ENCODE peak calls at places on chromosomes 4 and X, in five cellular contexts. One of them, this sample, is unnamed.

GRCh38 chr4:122577808-122578781 is 42.8 kb downstream of the IL21 start:
- DNase-seq in choroid plexus epithelial cell: peak
- DNase-seq in CD8-positive, alpha-beta T cell: peak
- DNase-seq in cardiac muscle cell: peak
- DNase-seq in fibroblast of pulmonary artery: peak
- DNase-seq in this sample: no peak

GRCh38 chr4:180521181-180521580 is 1722.0 kb upstream of the TENM3 start:
- DNase-seq in CD8-positive, alpha-beta T cell: no peak
- DNase-seq in cardiac muscle cell: no peak
- DNase-seq in choroid plexus epithelial cell: peak
- DNase-seq in fibroblast of pulmonary artery: no peak
- DNase-seq in this sample: no peak

GRCh38 chr4:138162259-138162658 is 79.9 kb downstream of the SLC7A11 start:
- DNase-seq in cardiac muscle cell: no peak
- DNase-seq in fibroblast of pulmonary artery: no peak
- DNase-seq in CD8-positive, alpha-beta T cell: no peak
- DNase-seq in choroid plexus epithelial cell: no peak
- DNase-seq in this sample: no peak

GRCh38 chr4:112519689-112520597 is 4.0 kb upstream of the NEUROG2 start:
- DNase-seq in cardiac muscle cell: no peak
- DNase-seq in choroid plexus epithelial cell: no peak
- DNase-seq in fibroblast of pulmonary artery: no peak
- DNase-seq in CD8-positive, alpha-beta T cell: no peak
- DNase-seq in this sample: no peak

GRCh38 chrX:25014366-25014838 is 1.4 kb downstream of the ARX start:
- DNase-seq in cardiac muscle cell: no peak
- DNase-seq in CD8-positive, alpha-beta T cell: no peak
- DNase-seq in choroid plexus epithelial cell: no peak
- DNase-seq in fibroblast of pulmonary artery: no peak
- DNase-seq in this sample: no peak

GRCh38 chr4:21451032-21451431 is 497.5 kb downstream of the KCNIP4 start:
- DNase-seq in fibroblast of pulmonary artery: peak
- DNase-seq in choroid plexus epithelial cell: peak
- DNase-seq in CD8-positive, alpha-beta T cell: no peak
- DNase-seq in cardiac muscle cell: peak
- DNase-seq in this sample: no peak

GRCh38 chr4:89329280-89329679 is 21.7 kb upstream of the GPRIN3 start:
- DNase-seq in cardiac muscle cell: no peak
- DNase-seq in fibroblast of pulmonary artery: no peak
- DNase-seq in CD8-positive, alpha-beta T cell: no peak
- DNase-seq in choroid plexus epithelial cell: no peak
- DNase-seq in this sample: no peak

GRCh38 chr4:48290146-48290772 is 20.6 kb upstream of the TEC start:
- DNase-seq in CD8-positive, alpha-beta T cell: no peak
- DNase-seq in choroid plexus epithelial cell: peak
- DNase-seq in fibroblast of pulmonary artery: peak
- DNase-seq in cardiac muscle cell: peak
- DNase-seq in this sample: no peak

GRCh38 chrX:136768469-136769084 is 12.2 kb downstream of the ARHGEF6 start:
- DNase-seq in cardiac muscle cell: peak
- DNase-seq in fibroblast of pulmonary artery: peak
- DNase-seq in CD8-positive, alpha-beta T cell: no peak
- DNase-seq in choroid plexus epithelial cell: peak
- DNase-seq in this sample: no peak

GRCh38 chr4:158809611-158810486 is 41.0 kb downstream of the FNIP2 start:
- DNase-seq in fibroblast of pulmonary artery: peak
- DNase-seq in cardiac muscle cell: peak
- DNase-seq in CD8-positive, alpha-beta T cell: no peak
- DNase-seq in choroid plexus epithelial cell: peak
- DNase-seq in this sample: peak

GRCh38 chr4:158808399-158808798 is 39.6 kb downstream of the FNIP2 start:
- DNase-seq in choroid plexus epithelial cell: no peak
- DNase-seq in fibroblast of pulmonary artery: no peak
- DNase-seq in cardiac muscle cell: no peak
- DNase-seq in CD8-positive, alpha-beta T cell: no peak
- DNase-seq in this sample: no peak

GRCh38 chr4:158810487-158811215 is 41.8 kb downstream of the FNIP2 start:
- DNase-seq in choroid plexus epithelial cell: peak
- DNase-seq in cardiac muscle cell: peak
- DNase-seq in CD8-positive, alpha-beta T cell: no peak
- DNase-seq in fibroblast of pulmonary artery: peak
- DNase-seq in this sample: no peak

GRCh38 chr4:158805628-158806471 is 37.0 kb downstream of the FNIP2 start:
- DNase-seq in CD8-positive, alpha-beta T cell: no peak
- DNase-seq in cardiac muscle cell: no peak
- DNase-seq in choroid plexus epithelial cell: no peak
- DNase-seq in fibroblast of pulmonary artery: no peak
- DNase-seq in this sample: no peak

GRCh38 chr4:158807696-158808095 is 38.9 kb downstream of the FNIP2 start:
- DNase-seq in choroid plexus epithelial cell: no peak
- DNase-seq in fibroblast of pulmonary artery: no peak
- DNase-seq in cardiac muscle cell: no peak
- DNase-seq in CD8-positive, alpha-beta T cell: no peak
- DNase-seq in this sample: no peak
- H3K4me3 ChIP-seq in choroid plexus epithelial cell: no peak
- H3K4me3 ChIP-seq in fibroblast of pulmonary artery: no peak
- H3K4me3 ChIP-seq in cardiac muscle cell: peak
- H3K4me3 ChIP-seq in CD8-positive, alpha-beta T cell: no peak
- H3K4me3 ChIP-seq in this sample: no peak

DNA sequence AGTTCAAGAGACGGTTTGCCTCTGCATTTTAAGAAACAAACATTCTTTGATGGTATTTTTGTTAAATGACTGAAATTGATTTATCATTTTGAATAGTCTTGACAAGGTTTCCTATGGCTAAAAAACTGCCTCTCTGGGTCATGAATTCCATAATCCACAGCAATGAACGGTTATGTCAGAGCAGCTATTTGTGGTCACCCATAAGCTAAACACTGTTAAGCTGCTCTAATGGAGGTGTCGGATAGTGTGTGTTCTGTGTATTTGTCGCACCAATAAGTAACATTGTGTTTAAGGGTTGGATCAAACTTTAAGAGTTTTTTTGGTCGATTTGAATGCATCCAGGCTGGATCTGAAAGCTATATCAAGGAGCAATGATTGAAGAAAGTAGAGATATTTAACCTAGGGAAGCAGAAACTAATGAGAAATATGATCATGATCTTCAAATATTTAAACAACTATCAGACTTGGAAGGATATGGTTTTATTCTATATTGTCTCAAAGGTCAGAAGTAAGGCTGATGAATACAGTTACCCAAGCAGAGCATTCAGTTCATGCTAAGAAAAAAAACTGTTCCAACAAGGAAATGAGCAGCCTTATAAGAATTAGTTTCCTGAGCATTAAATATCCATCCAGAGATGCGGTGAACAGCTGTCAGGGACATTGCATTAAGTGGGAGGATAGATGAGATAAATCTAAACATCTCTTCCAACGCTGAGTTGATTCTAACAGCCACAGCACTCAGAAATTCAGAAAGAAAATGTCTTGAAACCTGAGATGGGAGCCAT is 232.3 kb upstream of the RPS6KA3 start:
- DNase-seq in choroid plexus epithelial cell: no peak
- DNase-seq in fibroblast of pulmonary artery: peak
- DNase-seq in cardiac muscle cell: no peak
- DNase-seq in CD8-positive, alpha-beta T cell: no peak
- DNase-seq in this sample: no peak
- TF ChIP-seq CTCF in choroid plexus epithelial cell: no peak
- TF ChIP-seq CTCF in fibroblast of pulmonary artery: no peak
- TF ChIP-seq CTCF in cardiac muscle cell: no peak
- TF ChIP-seq CTCF in CD8-positive, alpha-beta T cell: no peak
- TF ChIP-seq CTCF in this sample: no peak

DNA sequence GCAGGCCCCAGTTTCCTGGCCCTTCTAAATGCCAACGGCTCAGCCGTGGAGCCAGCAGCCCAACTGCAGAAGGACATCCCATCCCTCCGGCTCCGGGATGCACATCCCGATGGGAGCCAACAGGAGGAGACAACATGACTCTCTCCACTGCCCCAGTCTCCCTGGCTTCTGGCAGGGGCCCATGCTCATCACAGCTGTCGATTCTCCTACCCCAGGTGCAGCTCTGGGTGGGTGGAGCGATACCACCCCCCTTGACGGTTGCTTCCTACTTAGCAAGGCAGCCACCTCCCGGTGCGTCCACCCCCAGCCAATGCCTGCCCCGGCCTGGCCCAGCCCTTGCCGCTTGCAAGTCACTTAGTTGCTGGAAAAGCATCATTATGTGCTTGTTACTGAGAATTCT is 19.5 kb downstream of the ZNF275 start:
- DNase-seq in choroid plexus epithelial cell: no peak
- DNase-seq in fibroblast of pulmonary artery: no peak
- DNase-seq in CD8-positive, alpha-beta T cell: no peak
- DNase-seq in cardiac muscle cell: no peak
- DNase-seq in this sample: no peak
- H3K4me3 ChIP-seq in choroid plexus epithelial cell: no peak
- H3K4me3 ChIP-seq in fibroblast of pulmonary artery: no peak
- H3K4me3 ChIP-seq in CD8-positive, alpha-beta T cell: no peak
- H3K4me3 ChIP-seq in cardiac muscle cell: no peak
- H3K4me3 ChIP-seq in this sample: no peak

GRCh38 chr4:184166736-184167135 is 50.9 kb downstream of the ENPP6 start:
- DNase-seq in CD8-positive, alpha-beta T cell: no peak
- DNase-seq in choroid plexus epithelial cell: no peak
- DNase-seq in cardiac muscle cell: no peak
- DNase-seq in fibroblast of pulmonary artery: no peak
- DNase-seq in this sample: no peak

GRCh38 chr4:184168406-184169019 is 49.2 kb downstream of the ENPP6 start:
- DNase-seq in choroid plexus epithelial cell: peak
- DNase-seq in CD8-positive, alpha-beta T cell: peak
- DNase-seq in cardiac muscle cell: peak
- DNase-seq in fibroblast of pulmonary artery: peak
- DNase-seq in this sample: no peak

GRCh38 chr4:184165291-184165690 is 52.4 kb downstream of the ENPP6 start:
- DNase-seq in cardiac muscle cell: no peak
- DNase-seq in CD8-positive, alpha-beta T cell: no peak
- DNase-seq in choroid plexus epithelial cell: peak
- DNase-seq in fibroblast of pulmonary artery: no peak
- DNase-seq in this sample: no peak

GRCh38 chr4:184167576-184167975 is 50.1 kb downstream of the ENPP6 start:
- DNase-seq in choroid plexus epithelial cell: no peak
- DNase-seq in cardiac muscle cell: no peak
- DNase-seq in fibroblast of pulmonary artery: no peak
- DNase-seq in CD8-positive, alpha-beta T cell: no peak
- DNase-seq in this sample: no peak

DNA sequence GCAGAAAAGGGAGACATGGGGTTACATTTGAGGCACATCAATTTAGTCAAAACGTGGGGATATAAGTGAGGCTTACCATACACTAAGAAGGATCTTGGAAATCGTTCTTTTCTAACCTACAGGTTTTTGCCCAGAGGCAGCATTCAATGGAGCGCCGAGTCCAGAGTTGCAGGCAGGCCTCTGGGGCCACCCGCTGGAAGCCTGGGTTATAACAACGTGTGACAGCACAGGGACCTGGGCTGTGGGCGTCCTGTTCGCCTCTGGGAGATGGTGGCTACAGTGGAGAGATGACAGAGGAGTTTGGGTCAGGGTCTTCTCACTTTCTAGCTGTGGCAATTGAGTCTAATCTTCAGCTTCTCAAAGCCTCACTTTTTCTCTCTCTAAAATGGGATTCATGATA is 53.9 kb downstream of the ENPP6 start:
- DNase-seq in cardiac muscle cell: peak
- DNase-seq in CD8-positive, alpha-beta T cell: no peak
- DNase-seq in fibroblast of pulmonary artery: peak
- DNase-seq in choroid plexus epithelial cell: peak
- DNase-seq in this sample: no peak
- TF ChIP-seq CTCF in cardiac muscle cell: peak
- TF ChIP-seq CTCF in CD8-positive, alpha-beta T cell: no peak
- TF ChIP-seq CTCF in fibroblast of pulmonary artery: peak
- TF ChIP-seq CTCF in choroid plexus epithelial cell: peak
- TF ChIP-seq CTCF in this sample: peak

DNA sequence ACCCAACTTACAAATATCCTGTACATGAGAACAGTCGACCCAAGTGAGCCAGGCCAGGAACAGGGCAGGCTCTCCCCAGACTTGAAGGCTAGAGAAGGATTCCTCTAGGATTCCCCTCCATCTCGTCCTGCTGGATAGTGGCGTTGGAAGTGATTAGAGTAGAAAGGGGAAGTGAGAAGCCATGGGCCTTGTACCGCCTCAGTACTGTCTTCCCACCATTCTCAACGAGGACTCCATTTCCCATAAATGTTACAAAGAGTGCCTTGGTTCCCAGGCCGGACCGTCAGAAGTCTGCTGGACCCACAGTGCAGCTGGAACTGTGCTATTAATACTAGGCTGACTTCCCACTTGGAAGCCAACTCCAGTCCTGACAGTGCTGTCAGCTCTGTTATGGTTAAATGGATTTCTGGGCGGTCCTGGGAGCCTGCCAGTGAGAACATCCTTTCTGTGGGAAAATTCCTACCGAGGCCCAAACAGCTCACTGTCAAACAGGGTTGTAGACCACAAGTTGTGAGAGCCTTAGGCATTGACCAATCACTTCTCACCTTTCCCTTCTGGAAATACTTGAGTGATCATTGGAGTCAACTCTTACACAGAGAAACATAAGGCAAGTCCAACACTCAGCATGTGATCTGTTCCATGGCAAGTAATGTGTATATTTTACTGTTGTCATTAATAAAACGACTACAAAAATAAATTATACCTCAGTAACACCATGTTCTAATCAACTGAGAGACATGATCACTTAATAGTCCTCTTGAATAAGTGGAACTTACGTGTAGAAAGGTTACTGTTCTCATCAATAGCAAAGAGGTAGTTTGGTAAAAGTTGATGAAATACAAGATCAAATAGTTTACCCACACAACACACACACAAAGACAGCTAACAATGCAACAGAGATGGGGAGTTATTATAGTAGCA is 58.4 kb downstream of the AMELX start:
- DNase-seq in choroid plexus epithelial cell: peak
- DNase-seq in fibroblast of pulmonary artery: peak
- DNase-seq in cardiac muscle cell: peak
- DNase-seq in CD8-positive, alpha-beta T cell: no peak
- DNase-seq in this sample: peak
- H3K4me3 ChIP-seq in choroid plexus epithelial cell: no peak
- H3K4me3 ChIP-seq in fibroblast of pulmonary artery: no peak
- H3K4me3 ChIP-seq in cardiac muscle cell: no peak
- H3K4me3 ChIP-seq in CD8-positive, alpha-beta T cell: no peak
- H3K4me3 ChIP-seq in this sample: no peak

This sample was measured in LNCaP clone FGC.